ENCODE peak calls at places on chromosomes 2 and 18, in ten cellular contexts. O, V, S, F, C, I, Y, Q, J and N are unnamed samples.

GRCh38 chr2:124689348-124689747 is 664.3 kb downstream of the CNTNAP5 start:
- DNase-seq in O (no peak), V (no peak), S (no peak), F (no peak), C (no peak), I (no peak), Y (no peak), Q (no peak), J (no peak), N (no peak)

GRCh38 chr2:194252127-194252526 is 1404.9 kb upstream of the SLC39A10 start:
- DNase-seq in O (no peak), V (no peak), S (no peak), F (no peak), C (no peak), I (no peak), Y (peak), Q (no peak), J (no peak), N (no peak)

GRCh38 chr2:56522605-56523089 is 338.9 kb downstream of the CCDC85A start:
- DNase-seq in O (peak), V (no peak), S (no peak), F (no peak), C (no peak), I (peak), Y (peak), Q (peak), J (no peak), N (peak)

GRCh38 chr2:184644685-184645084 is 46.4 kb downstream of the ZNF804A start:
- DNase-seq in O (no peak), V (no peak), S (no peak), F (no peak), C (no peak), I (no peak), Y (peak), Q (no peak), J (no peak), N (no peak)

GRCh38 chr2:199940373-199940772 is 14.9 kb downstream of the TYW5 start:
- DNase-seq in O (no peak), V (no peak), S (no peak), F (no peak), C (no peak), I (no peak), Y (peak), Q (no peak), J (no peak), N (no peak)

GRCh38 chr2:159712929-159713575 is 746 bp downstream of the MARCHF7 start:
- DNase-seq in O (no peak), V (no peak), S (no peak), F (no peak), C (no peak), I (no peak), Y (no peak), Q (no peak), J (no peak), N (no peak)

GRCh38 chr2:9205481-9205880 is 1.1 kb upstream of the ASAP2 start:
- DNase-seq in O (no peak), V (no peak), S (no peak), F (no peak), C (no peak), I (no peak), Y (no peak), Q (no peak), J (no peak), N (no peak)

GRCh38 chr2:74834806-74835755 is 1.2 kb downstream of the HK2 start:
- DNase-seq in O (peak), V (peak), S (no peak), F (peak), C (peak), I (peak), Y (peak), Q (peak), J (no peak), N (no peak)

GRCh38 chr2:68287580-68288441 is 31.9 kb downstream of the CNRIP1 start:
- DNase-seq in O (peak), V (no peak), S (no peak), F (no peak), C (no peak), I (no peak), Y (peak), Q (peak), J (no peak), N (peak)

GRCh38 chr18:25516747-25517498 is 165.0 kb upstream of the ZNF521 start:
- DNase-seq in O (no peak), V (no peak), S (no peak), F (no peak), C (no peak), I (no peak), Y (no peak), Q (no peak), J (no peak), N (no peak)

GRCh38 chr2:239136762-239137161 is 264.1 kb downstream of the HDAC4 start:
- DNase-seq in O (peak), V (no peak), S (no peak), F (no peak), C (no peak), I (no peak), Y (no peak), Q (no peak), J (no peak), N (no peak)

GRCh38 chr18:77062518-77063003 is 70.0 kb downstream of the MBP start:
- DNase-seq in O (no peak), V (no peak), S (peak), F (no peak), C (peak), I (no peak), Y (no peak), Q (no peak), J (peak), N (peak)

GRCh38 chr18:60198063-60198462 is 174.5 kb downstream of the MC4R start:
- DNase-seq in O (no peak), V (no peak), S (peak), F (no peak), C (no peak), I (no peak), Y (peak), Q (no peak), J (no peak), N (no peak)

GRCh38 chr2:55311444-55311870 is 42.4 kb upstream of the MTIF2 start:
- DNase-seq in O (no peak), V (no peak), S (no peak), F (no peak), C (no peak), I (peak), Y (peak), Q (no peak), J (peak), N (no peak)

GRCh38 chr2:209933499-209934458 is 68.7 kb upstream of the RPE start:
- DNase-seq in O (no peak), V (no peak), S (peak), F (no peak), C (no peak), I (peak), Y (peak), Q (peak), J (peak), N (peak)

GRCh38 chr2:94986392-94986963 is 39.0 kb upstream of the MAL start:
- DNase-seq in O (peak), V (peak), S (peak), F (no peak), C (peak), I (peak), Y (peak), Q (peak), J (peak), N (peak)

GRCh38 chr2:219570924-219571310 is 422 bp downstream of the OBSL1 start:
- DNase-seq in O (peak), V (no peak), S (no peak), F (no peak), C (no peak), I (peak), Y (peak), Q (peak), J (no peak), N (no peak)